ENCODE peak calls at places on chromosomes 3 and 15, in seven cellular contexts. H, Y, I, J, X, R and T are unnamed samples. For H3K4me1, the result is how much of the 10 kb centered on the place peaks cover.

GRCh38 chr3:25448750-25449684 is 21.0 kb downstream of the RARB start:
- DNase-seq in X (no peak), H (no peak), Y (peak), I (no peak), R (peak), J (peak), T (peak)

GRCh38 chr15:70169147-70169546 is 71.4 kb upstream of the TLE3 start:
- DNase-seq in H (no peak), J (no peak), I (no peak), R (no peak), X (no peak), Y (no peak), T (no peak)

GRCh38 chr3:127483902-127484591 is 106.5 kb downstream of the TPRA1 start:
- DNase-seq in I (peak), J (peak), X (no peak), Y (no peak), R (peak), H (no peak), T (no peak)

GRCh38 chr3:108008931-108009635 is 81.7 kb downstream of the CD47 start:
- DNase-seq in X (no peak), J (no peak), R (no peak), H (no peak), I (no peak), Y (no peak), T (no peak)

GRCh38 chr3:86388848-86389247 is 602.1 kb downstream of the VGLL3 start:
- DNase-seq in X (no peak), J (no peak), I (no peak), R (no peak), Y (no peak), H (no peak), T (no peak)

GRCh38 chr3:195803309-195803908 is 8.3 kb downstream of the MUC4 start:
- DNase-seq in Y (no peak), X (no peak), H (no peak), J (peak), R (no peak), I (no peak), T (peak)

GRCh38 chr3:153906366-153906765 is 214.8 kb upstream of the ARHGEF26 start:
- DNase-seq in H (no peak), Y (no peak), X (no peak), R (no peak), J (no peak), I (no peak), T (no peak)

GRCh38 chr3:188950832-188951489 is 220.8 kb upstream of the TPRG1 start:
- DNase-seq in I (peak), J (peak), H (peak), R (peak), Y (peak), X (no peak), T (peak)

GRCh38 chr15:62900071-62900812 is 142.3 kb upstream of the TPM1 start:
- DNase-seq in Y (no peak), R (no peak), X (no peak), J (no peak), H (no peak), I (no peak), T (no peak)

GRCh38 chr15:99707481-99708270 is 25.6 kb downstream of the LYSMD4 start:
- DNase-seq in J (no peak), Y (no peak), R (no peak), I (no peak), X (no peak), H (no peak), T (no peak)

GRCh38 chr3:138113309-138113708 is 2.1 kb downstream of the DZIP1L start:
- DNase-seq in R (no peak), I (no peak), X (no peak), J (no peak), H (peak), Y (no peak), T (no peak)

GRCh38 chr15:100731259-100732156 is 129.1 kb downstream of the ASB7 start:
- DNase-seq in Y (no peak), J (no peak), I (no peak), H (no peak), R (no peak), X (no peak), T (no peak)

GRCh38 chr15:66820474-66821258 is 118.6 kb downstream of the SMAD6 start:
- DNase-seq in I (peak), Y (no peak), X (no peak), R (peak), J (no peak), H (no peak), T (no peak)

GRCh38 chr3:23761440-23761896 is 44.3 kb upstream of the UBE2E1 start:
- DNase-seq in Y (no peak), X (peak), R (peak), I (no peak), H (peak), J (no peak), T (peak)

GRCh38 chr15:91752081-91752810 is 101.3 kb upstream of the SLCO3A1 start:
- DNase-seq in X (no peak), Y (no peak), H (no peak), I (no peak), R (no peak), J (no peak), T (no peak)

GRCh38 chr3:2623463-2623862 is 486.7 kb downstream of the IL5RA start:
- DNase-seq in R (no peak), X (no peak), I (no peak), H (no peak), Y (no peak), J (no peak), T (no peak)

GRCh38 chr3:112365035-112365434 is 32.1 kb downstream of the CD200 start:
- DNase-seq in J (no peak), X (no peak), H (no peak), I (no peak), Y (no peak), R (no peak), T (no peak)

GRCh38 chr3:17070560-17070959 is 185.8 kb downstream of the PLCL2 start:
- DNase-seq in I (no peak), J (no peak), Y (peak), R (peak), H (no peak), X (peak), T (peak)

GRCh38 chr15:90414408-90415028 is 26.5 kb downstream of the IQGAP1 start:
- DNase-seq in X (no peak), R (no peak), Y (no peak), J (no peak), H (no peak), I (no peak), T (no peak)

GRCh38 chr15:74955796-74956647 is 550 bp downstream of the RPP25 start:
- DNase-seq in H (no peak), Y (peak), X (peak), J (peak), I (peak), R (peak), T (peak)

GRCh38 chr3:100947119-100947518 is 46.1 kb downstream of the ABI3BP start:
- DNase-seq in X (no peak), H (no peak), R (no peak), J (no peak), Y (no peak), I (no peak), T (no peak)

GRCh38 chr3:28699283-28699682 is 350.7 kb upstream of the AZI2 start:
- DNase-seq in I (no peak), Y (no peak), R (no peak), X (no peak), H (no peak), J (no peak), T (peak)

GRCh38 chr3:59235221-59236012 is 185.6 kb upstream of the CFAP20DC start:
- DNase-seq in H (no peak), J (no peak), Y (no peak), I (no peak), R (no peak), X (no peak), T (no peak)

GRCh38 chr3:61094608-61095007 is 156.6 kb downstream of the FHIT start:
- DNase-seq in Y (no peak), R (no peak), I (no peak), X (no peak), J (no peak), H (no peak), T (no peak)

GRCh38 chr3:25820372-25820771 is 30.5 kb downstream of the OXSM start:
- DNase-seq in H (no peak), J (no peak), I (no peak), Y (no peak), X (no peak), R (no peak), T (no peak)

GRCh38 chr15:32840481-32841245 is 122.9 kb downstream of the GREM1 start:
- DNase-seq in I (no peak), X (no peak), R (no peak), Y (no peak), J (no peak), H (no peak), T (no peak)

GRCh38 chr15:40762919-40763800 is 708 bp upstream of the GCHFR start:
- DNase-seq in J (peak), H (no peak), Y (peak), R (peak), X (peak), I (peak), T (peak)

GRCh38 chr15:59456114-59456513 is 18.1 kb downstream of the FAM81A start:
- DNase-seq in J (no peak), I (peak), H (peak), X (no peak), Y (no peak), R (peak), T (peak)

GRCh38 chr3:40464339-40465110 is 7.4 kb downstream of the RPL14 start:
- DNase-seq in X (peak), I (no peak), H (no peak), Y (no peak), J (no peak), R (no peak), T (no peak)

GRCh38 chr3:10482631-10483363 is 22.6 kb downstream of the ATP2B2 start:
- DNase-seq in Y (no peak), R (no peak), H (no peak), I (no peak), X (no peak), J (no peak), T (no peak)

GRCh38 chr3:110495201-110495927 is 576.3 kb upstream of the NECTIN3 start:
- DNase-seq in J (no peak), H (no peak), Y (no peak), R (no peak), X (no peak), I (no peak), T (peak)

GRCh38 chr3:161915283-161915682 is 418.7 kb downstream of the OTOL1 start:
- DNase-seq in H (no peak), X (no peak), R (no peak), I (no peak), Y (no peak), J (no peak), T (no peak)

GRCh38 chr3:98329392-98330124 is 24.1 kb upstream of the OR5K4 start:
- DNase-seq in I (no peak), Y (peak), J (no peak), X (peak), H (peak), R (peak), T (peak)

GRCh38 chr15:64156652-64157331 is 5.3 kb downstream of the SNX22 start:
- DNase-seq in J (no peak), R (no peak), I (no peak), H (no peak), X (no peak), Y (no peak), T (no peak)

GRCh38 chr3:46703013-46703520 is 1.9 kb downstream of the TMIE start:
- DNase-seq in R (no peak), H (no peak), X (no peak), I (no peak), Y (peak), J (no peak), T (no peak)

GRCh38 chr3:57007513-57008415 is 52.7 kb upstream of the SPATA12 start:
- DNase-seq in H (peak), J (peak), I (no peak), R (peak), Y (peak), X (peak), T (peak)

DNA sequence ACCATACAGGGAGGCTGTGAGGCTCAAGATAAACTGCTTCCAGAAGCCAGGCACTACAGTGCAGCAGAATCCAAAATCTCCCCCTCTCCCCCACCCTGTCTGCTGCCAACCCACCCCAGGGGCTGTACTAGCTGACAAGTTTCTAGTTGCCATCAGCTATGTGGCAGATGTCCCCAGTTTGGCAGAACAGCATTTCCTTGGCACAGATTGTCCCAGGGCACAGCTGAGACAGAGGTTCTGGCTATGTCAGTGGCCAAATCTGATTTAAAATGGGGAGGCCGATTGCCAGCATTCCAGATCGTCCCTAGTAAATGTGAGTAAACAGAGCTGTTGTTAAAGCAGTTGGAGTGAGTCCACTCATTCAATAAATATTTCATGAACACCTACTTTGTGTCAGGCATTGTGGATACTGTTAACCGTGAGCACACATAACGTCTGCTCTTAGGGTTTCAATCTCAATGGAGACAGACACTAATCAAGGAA is 28.0 kb upstream of the CCDC174 start:
- DNase-seq in H (no peak), X (no peak), R (no peak), Y (no peak), I (no peak), J (no peak), T (no peak)
- H3K4me3 ChIP-seq in H (no peak), X (no peak), R (no peak), Y (no peak), I (no peak), J (no peak), T (no peak)

GRCh38 chr3:31210068-31210650 is 315.7 kb upstream of the GADL1 start:
- DNase-seq in I (no peak), H (no peak), R (no peak), J (no peak), Y (no peak), X (no peak), T (no peak)
- TF ChIP-seq CTCF in I (no peak), H (peak), R (no peak), J (no peak), Y (peak), X (peak), T (no peak)

GRCh38 chr3:45027406-45027805 is 1.3 kb downstream of the CLEC3B start:
- DNase-seq in R (no peak), J (no peak), X (no peak), H (no peak), Y (no peak), I (no peak), T (no peak)

GRCh38 chr3:45032113-45032512 is 6.0 kb downstream of the CLEC3B start:
- DNase-seq in H (no peak), J (no peak), I (no peak), X (no peak), Y (no peak), R (no peak), T (no peak)

GRCh38 chr3:45031531-45031930 is 5.4 kb downstream of the CLEC3B start:
- DNase-seq in R (no peak), J (no peak), H (no peak), Y (no peak), X (no peak), I (no peak), T (no peak)

GRCh38 chr3:45029216-45029615 is 3.1 kb downstream of the CLEC3B start:
- DNase-seq in R (no peak), H (no peak), X (no peak), Y (no peak), I (no peak), J (no peak), T (no peak)

DNA sequence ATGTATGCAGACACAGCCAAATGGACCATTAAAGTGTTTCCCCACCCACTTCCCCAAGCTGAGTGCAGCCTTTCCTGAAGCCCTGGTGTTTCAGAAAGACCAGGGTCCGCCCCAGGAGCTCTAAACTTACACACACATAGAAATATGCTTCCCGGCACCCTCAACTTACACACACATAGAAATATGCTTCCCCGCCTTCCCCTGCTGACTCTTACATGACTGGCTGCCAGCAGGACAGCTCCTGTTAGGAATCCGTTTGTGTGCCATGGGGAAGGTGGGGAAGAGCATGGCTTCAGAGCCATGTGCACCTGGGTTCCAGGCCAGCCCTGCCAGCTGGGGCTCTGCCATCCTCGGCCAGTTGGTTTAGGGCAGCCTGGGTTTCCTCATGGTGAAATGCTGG is 3.6 kb downstream of the CLEC3B start:
- DNase-seq in H (no peak), Y (no peak), R (no peak), I (no peak), X (no peak), J (peak), T (no peak)
- H3K4me1 ChIP-seq in H (under half), Y (half or more), R (under half), I (under half), X (under half), J (under half), T (under half)

DNA sequence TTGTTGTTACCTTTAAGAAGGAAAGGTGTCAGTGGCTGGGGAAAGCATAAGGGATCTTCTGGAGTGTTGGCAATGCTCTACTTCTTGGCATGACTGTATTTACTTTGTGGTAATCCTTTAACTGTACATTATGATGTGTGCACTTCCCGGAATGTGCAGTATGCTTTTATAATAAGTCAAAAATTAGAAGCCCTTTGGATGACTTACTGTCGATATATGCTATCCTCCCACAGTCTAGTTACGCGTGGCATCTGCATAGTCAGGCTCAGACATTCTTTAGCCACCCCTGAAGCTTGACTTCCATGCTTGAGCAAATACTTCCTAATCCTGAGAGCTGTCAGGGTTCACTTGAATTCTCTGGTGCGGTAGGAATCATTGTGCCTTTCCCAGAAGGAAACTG is 20.7 kb upstream of the ATP10A start:
- DNase-seq in R (no peak), I (peak), Y (no peak), J (no peak), H (no peak), X (no peak), T (no peak)
- H3K4me3 ChIP-seq in R (no peak), I (no peak), Y (no peak), J (no peak), H (no peak), X (no peak), T (no peak)

GRCh38 chr3:42572278-42572677 is 9.5 kb downstream of the SEC22C start:
- DNase-seq in Y (no peak), X (peak), R (peak), H (peak), J (no peak), I (no peak), T (peak)
- TF ChIP-seq CTCF in Y (peak), X (peak), R (no peak), H (peak), J (no peak), I (peak), T (no peak)

GRCh38 chr3:156460206-156460609 is 94.7 kb downstream of the SSR3 start:
- DNase-seq in I (no peak), X (peak), R (no peak), J (no peak), Y (no peak), H (no peak), T (no peak)

GRCh38 chr3:156459434-156459833 is 95.5 kb downstream of the SSR3 start:
- DNase-seq in I (no peak), Y (peak), X (no peak), R (no peak), H (no peak), J (no peak), T (no peak)

GRCh38 chr3:156465222-156465621 is 89.7 kb downstream of the SSR3 start:
- DNase-seq in Y (no peak), R (no peak), H (no peak), X (no peak), I (no peak), J (no peak), T (no peak)

GRCh38 chr3:156461889-156462288 is 93.0 kb downstream of the SSR3 start:
- DNase-seq in I (no peak), X (peak), J (no peak), Y (no peak), R (no peak), H (no peak), T (no peak)

GRCh38 chr3:156463123-156463522 is 91.8 kb downstream of the SSR3 start:
- DNase-seq in H (no peak), I (no peak), R (no peak), X (no peak), Y (no peak), J (no peak), T (no peak)
- H3K4me1 ChIP-seq in H (under half), I (under half), R (under half), X (half or more), Y (under half), J (under half), T (under half)

DNA sequence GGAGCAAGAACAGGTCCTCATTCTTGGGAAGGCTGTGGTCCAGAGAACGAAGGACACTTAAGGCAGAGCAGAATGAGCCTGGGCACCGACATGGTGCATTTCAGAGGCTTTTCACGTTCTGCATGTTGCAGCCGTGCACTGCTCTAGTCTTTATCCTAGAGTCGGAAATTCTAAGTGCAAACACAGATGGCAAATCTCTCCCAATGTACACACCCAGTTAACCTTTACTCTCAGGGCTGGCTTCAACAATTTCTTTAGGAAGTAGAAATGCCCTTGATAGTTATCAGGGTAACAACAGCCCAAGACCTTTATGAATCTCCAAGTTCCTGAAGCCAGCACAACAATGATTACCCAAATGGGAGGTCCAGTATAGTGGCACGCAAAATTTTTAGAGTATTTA is 39.1 kb upstream of the LRTM1 start:
- DNase-seq in Y (no peak), R (no peak), X (no peak), J (no peak), I (no peak), H (no peak), T (peak)
- H3K4me3 ChIP-seq in Y (no peak), R (no peak), X (no peak), J (no peak), I (no peak), H (no peak), T (no peak)